ENCODE peak calls at places on chromosome 11, in six cellular contexts. R is HepG2, G is K562, A is GM12878, L is HL-60, D is SK-N-SH. U is an unnamed sample.
A peak's percentile ranks its signal among the peaks of the same experiment; 100 is the strongest.

GRCh38 chr11:31812392-31813241 is 1.5 kb upstream of the PAX6 start:
- DNase-seq in D (peak; percentile 62), R (peak; percentile 17), L (no peak), A (no peak), G (no peak), U (no peak)

GRCh38 chr11:77113382-77114088 is 10.9 kb downstream of the OMP start:
- DNase-seq in R (no peak), L (no peak), D (peak; percentile 74), A (no peak), G (peak; percentile 66), U (no peak)

GRCh38 chr11:104610597-104610996 is 287.7 kb downstream of the CASP12 start:
- DNase-seq in R (no peak), L (no peak), A (no peak), G (no peak), D (no peak), U (no peak)

GRCh38 chr11:32140121-32140520 is 49.2 kb downstream of the RCN1 start:
- DNase-seq in A (no peak), R (no peak), G (no peak), D (no peak), L (no peak), U (no peak)

GRCh38 chr11:95432714-95433503 is 201.9 kb upstream of the SESN3 start:
- DNase-seq in R (no peak), A (no peak), L (no peak), G (no peak), D (no peak), U (no peak)

GRCh38 chr11:35006389-35007128 is 90.1 kb downstream of the PDHX start:
- DNase-seq in G (no peak), L (no peak), D (no peak), A (peak; percentile 95), R (no peak), U (no peak)

GRCh38 chr11:107740256-107740655 is 28.4 kb upstream of the SLN start:
- DNase-seq in G (no peak), R (no peak), A (no peak), L (no peak), D (no peak), U (no peak)

GRCh38 chr11:44617671-44618461 is 52.4 kb downstream of the CD82 start:
- DNase-seq in A (no peak), R (no peak), D (no peak), G (no peak), L (no peak), U (no peak)

GRCh38 chr11:78660451-78660850 is 85.8 kb upstream of the NARS2 start:
- DNase-seq in D (no peak), R (no peak), A (no peak), G (no peak), L (no peak), U (peak; percentile 33)

GRCh38 chr11:125166347-125166841 is 1.8 kb downstream of the PKNOX2 start:
- DNase-seq in R (no peak), G (no peak), A (no peak), D (peak; percentile 52), L (no peak), U (no peak)

GRCh38 chr11:83477772-83478171 is 191.6 kb upstream of the CCDC90B start:
- DNase-seq in G (no peak), D (no peak), A (no peak), R (no peak), L (no peak), U (no peak)

GRCh38 chr11:72777755-72778278 is 16.0 kb downstream of the STARD10 start:
- DNase-seq in G (peak; percentile 27), D (no peak), L (no peak), A (no peak), R (peak; percentile 90), U (no peak)

GRCh38 chr11:3841426-3842304 is 906 bp upstream of the RHOG start:
- DNase-seq in A (peak; percentile 79), L (peak; percentile 75), D (peak; percentile 87), R (peak; percentile 79), G (peak; percentile 80), U (peak; percentile 59)

GRCh38 chr11:117978982-117979381 is 7.2 kb upstream of the IL10RA start:
- DNase-seq in D (peak; percentile 48), A (no peak), R (no peak), G (no peak), L (no peak), U (no peak)
- TF ChIP-seq GABPA in D (no peak), A (no peak), R (no peak), G (no peak), L (no peak), U (no peak)

GRCh38 chr11:47377571-47378010 is 756 bp downstream of the SPI1 start:
- DNase-seq in R (no peak), D (peak; percentile 27), L (no peak), A (no peak), G (peak; percentile 58), U (no peak)

GRCh38 chr11:47378011-47378835 is at the start of gene SPI1:
- DNase-seq in R (no peak), G (peak; percentile 88), D (peak; percentile 43), A (peak; percentile 41), L (no peak), U (no peak)

GRCh38 chr11:47376183-47376542 is 2.2 kb downstream of the SPI1 start:
- DNase-seq in D (no peak), G (no peak), L (no peak), R (no peak), A (no peak), U (no peak)

GRCh38 chr11:47375546-47376085 is 2.7 kb downstream of the SPI1 start:
- DNase-seq in D (no peak), A (no peak), G (no peak), R (no peak), L (no peak), U (no peak)

DNA sequence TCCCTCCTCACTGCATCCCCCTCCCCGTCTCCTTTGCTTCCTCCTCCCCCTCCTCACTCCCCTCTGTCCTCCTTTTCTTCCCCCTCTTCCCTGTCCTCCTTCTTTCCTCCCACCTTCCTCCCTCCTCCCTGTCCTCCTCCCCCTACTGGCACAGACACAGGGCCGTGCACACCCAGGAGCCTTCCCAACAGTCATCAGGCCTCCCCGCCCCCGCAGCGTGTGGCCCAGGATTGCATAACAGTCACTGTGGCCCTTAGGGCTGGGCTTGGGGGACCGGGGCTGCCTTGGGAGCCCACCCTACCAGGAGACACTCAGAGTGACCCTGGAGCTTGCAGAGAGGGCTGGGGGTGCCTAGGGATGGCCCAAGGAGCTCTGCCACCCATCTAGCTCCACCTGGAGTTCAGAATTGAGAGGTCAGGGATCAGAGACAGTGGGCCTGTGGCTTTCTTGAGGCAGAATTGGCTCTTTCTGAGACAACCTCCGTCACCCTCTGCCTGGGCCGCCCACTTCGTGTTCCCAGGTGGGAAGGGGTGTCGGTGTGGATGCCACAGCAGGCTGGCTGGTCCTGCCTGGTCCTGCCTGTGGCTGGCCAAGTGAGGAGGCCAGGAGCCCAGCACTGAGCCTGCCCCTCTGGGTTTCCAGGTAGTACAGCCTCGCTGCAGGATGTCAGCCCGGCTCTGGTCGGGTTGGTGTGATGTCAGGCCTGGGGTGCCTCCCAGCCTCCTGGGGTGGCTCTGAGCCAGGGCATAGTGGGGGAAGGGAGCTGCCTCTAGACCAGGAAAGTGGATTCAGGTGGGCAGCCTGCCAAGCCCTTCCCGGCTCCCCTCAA is 1.6 kb downstream of the SPI1 start:
- DNase-seq in L (no peak), G (peak; percentile 79), A (no peak), R (no peak), D (peak; percentile 27), U (no peak)
- TF ChIP-seq GABPA in L (no peak), G (no peak), A (no peak), R (no peak), D (no peak), U (no peak)

GRCh38 chr11:113473983-113474361 is 1.2 kb downstream of the DRD2 start:
- DNase-seq in D (no peak), G (no peak), A (no peak), L (no peak), R (no peak), U (no peak)

GRCh38 chr11:113477321-113477720 is 2.1 kb upstream of the DRD2 start:
- DNase-seq in L (no peak), R (no peak), D (peak; percentile 83), G (no peak), A (no peak), U (no peak)

GRCh38 chr11:113474362-113475159 is 637 bp downstream of the DRD2 start:
- DNase-seq in D (peak; percentile 87), R (peak; percentile 28), L (no peak), A (no peak), G (peak; percentile 76), U (peak; percentile 98)

GRCh38 chr11:113476553-113476952 is 1.4 kb upstream of the DRD2 start:
- DNase-seq in R (no peak), L (no peak), D (no peak), G (no peak), A (no peak), U (no peak)

GRCh38 chr11:113475160-113475761 is at the start of gene DRD2:
- DNase-seq in A (no peak), G (peak; percentile 62), R (no peak), L (no peak), D (peak; percentile 86), U (no peak)
- TF ChIP-seq GABPA in A (no peak), G (no peak), R (no peak), L (no peak), D (no peak), U (no peak)

GRCh38 chr11:8251767-8252295 is 11.8 kb downstream of the LMO1 start:
- DNase-seq in L (no peak), G (no peak), A (no peak), R (no peak), D (no peak), U (no peak)
- TF ChIP-seq GABPA in L (no peak), G (no peak), A (no peak), R (no peak), D (no peak), U (no peak)

DNA sequence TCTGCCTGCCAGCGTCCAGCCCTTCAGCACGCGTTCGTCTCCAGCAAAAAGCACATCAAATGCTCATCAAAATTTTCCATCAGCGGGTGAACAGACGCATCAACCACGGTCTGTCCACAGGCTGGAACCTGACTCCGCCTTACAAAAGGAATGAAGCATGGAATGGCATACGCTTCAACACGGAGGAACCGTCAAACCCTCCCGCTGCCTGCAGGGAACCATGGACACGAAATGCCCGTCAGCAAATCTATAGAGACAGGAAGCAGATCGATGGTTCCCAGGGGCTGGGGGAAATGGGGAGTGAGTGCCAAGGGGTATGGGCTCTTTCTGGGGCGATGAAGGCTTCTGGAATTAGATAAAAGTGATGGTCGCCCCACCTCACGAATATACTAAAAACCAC is 16.2 kb downstream of the TSSC4 start:
- DNase-seq in G (no peak), D (no peak), A (no peak), L (no peak), R (no peak), U (no peak)
- TF ChIP-seq GABPA in G (no peak), D (no peak), A (no peak), L (no peak), R (no peak), U (no peak)

U was measured in H1.